ENCODE peak calls at places on chromosomes 5 and 9, in seven cellular contexts. One of them, this sample, is unnamed.

GRCh38 chr9:4238522-4238921 is 61.3 kb downstream of the GLIS3 start:
- DNase-seq in GM12878: no peak
- DNase-seq in SK-N-SH: no peak
- DNase-seq in HCT116: peak
- DNase-seq in H1: no peak
- DNase-seq in K562: no peak
- DNase-seq in HepG2: no peak
- DNase-seq in this sample: no peak

GRCh38 chr5:83387041-83387440 is 84.5 kb upstream of the VCAN start:
- DNase-seq in GM12878: no peak
- DNase-seq in SK-N-SH: no peak
- DNase-seq in HCT116: no peak
- DNase-seq in H1: no peak
- DNase-seq in K562: no peak
- DNase-seq in HepG2: no peak
- DNase-seq in this sample: no peak

GRCh38 chr5:174381241-174381640 is 335.7 kb downstream of the NSG2 start:
- DNase-seq in GM12878: no peak
- DNase-seq in SK-N-SH: no peak
- DNase-seq in HCT116: no peak
- DNase-seq in H1: no peak
- DNase-seq in K562: no peak
- DNase-seq in HepG2: no peak
- DNase-seq in this sample: no peak

GRCh38 chr5:133140311-133140710 is 88.5 kb downstream of the HSPA4 start:
- DNase-seq in GM12878: no peak
- DNase-seq in SK-N-SH: no peak
- DNase-seq in HCT116: no peak
- DNase-seq in H1: no peak
- DNase-seq in K562: no peak
- DNase-seq in HepG2: no peak
- DNase-seq in this sample: no peak

GRCh38 chr5:42591026-42591425 is 165.6 kb upstream of the CCDC152 start:
- DNase-seq in GM12878: no peak
- DNase-seq in SK-N-SH: no peak
- DNase-seq in HCT116: no peak
- DNase-seq in H1: no peak
- DNase-seq in K562: peak
- DNase-seq in HepG2: no peak
- DNase-seq in this sample: no peak

GRCh38 chr9:136367296-136368145 is 4.0 kb upstream of the DNLZ start:
- DNase-seq in GM12878: no peak
- DNase-seq in SK-N-SH: no peak
- DNase-seq in HCT116: no peak
- DNase-seq in H1: no peak
- DNase-seq in K562: no peak
- DNase-seq in HepG2: no peak
- DNase-seq in this sample: no peak

GRCh38 chr5:160935776-160936175 is 83.8 kb upstream of the ATP10B start:
- DNase-seq in GM12878: no peak
- DNase-seq in SK-N-SH: no peak
- DNase-seq in HCT116: no peak
- DNase-seq in H1: no peak
- DNase-seq in K562: no peak
- DNase-seq in HepG2: no peak
- DNase-seq in this sample: no peak

GRCh38 chr5:53815471-53815870 is 255.0 kb downstream of the NDUFS4 start:
- DNase-seq in GM12878: no peak
- DNase-seq in SK-N-SH: no peak
- DNase-seq in HCT116: no peak
- DNase-seq in H1: no peak
- DNase-seq in K562: no peak
- DNase-seq in HepG2: no peak
- DNase-seq in this sample: no peak

GRCh38 chr5:147461915-147462314 is 48.0 kb downstream of the DPYSL3 start:
- DNase-seq in GM12878: no peak
- DNase-seq in SK-N-SH: no peak
- DNase-seq in HCT116: no peak
- DNase-seq in H1: no peak
- DNase-seq in K562: no peak
- DNase-seq in HepG2: no peak
- DNase-seq in this sample: no peak

GRCh38 chr5:76367623-76368366 is 35.3 kb upstream of the IQGAP2 start:
- DNase-seq in GM12878: peak
- DNase-seq in SK-N-SH: no peak
- DNase-seq in HCT116: no peak
- DNase-seq in H1: no peak
- DNase-seq in K562: peak
- DNase-seq in HepG2: no peak
- DNase-seq in this sample: no peak

GRCh38 chr5:155605898-155606297 is 592.3 kb downstream of the KIF4B start:
- DNase-seq in GM12878: no peak
- DNase-seq in SK-N-SH: no peak
- DNase-seq in HCT116: no peak
- DNase-seq in H1: no peak
- DNase-seq in K562: no peak
- DNase-seq in HepG2: no peak
- DNase-seq in this sample: no peak

GRCh38 chr5:178740926-178741325 is 10.5 kb upstream of the ZNF354A start:
- DNase-seq in GM12878: no peak
- DNase-seq in SK-N-SH: no peak
- DNase-seq in HCT116: no peak
- DNase-seq in H1: no peak
- DNase-seq in K562: no peak
- DNase-seq in HepG2: no peak
- DNase-seq in this sample: no peak

GRCh38 chr9:6910032-6910431 is 152.3 kb downstream of the KDM4C start:
- DNase-seq in GM12878: no peak
- DNase-seq in SK-N-SH: peak
- DNase-seq in HCT116: no peak
- DNase-seq in H1: no peak
- DNase-seq in K562: peak
- DNase-seq in HepG2: no peak
- DNase-seq in this sample: no peak

GRCh38 chr5:23459214-23459613 is 48.2 kb upstream of the PRDM9 start:
- DNase-seq in GM12878: peak
- DNase-seq in SK-N-SH: no peak
- DNase-seq in HCT116: no peak
- DNase-seq in H1: no peak
- DNase-seq in K562: no peak
- DNase-seq in HepG2: no peak
- DNase-seq in this sample: no peak

GRCh38 chr9:120463765-120464164 is 116.2 kb downstream of the CDK5RAP2 start:
- DNase-seq in GM12878: no peak
- DNase-seq in SK-N-SH: no peak
- DNase-seq in HCT116: no peak
- DNase-seq in H1: no peak
- DNase-seq in K562: no peak
- DNase-seq in HepG2: no peak
- DNase-seq in this sample: no peak

GRCh38 chr9:76206821-76207220 is 187.4 kb downstream of the RFK start:
- DNase-seq in GM12878: no peak
- DNase-seq in SK-N-SH: no peak
- DNase-seq in HCT116: no peak
- DNase-seq in H1: no peak
- DNase-seq in K562: no peak
- DNase-seq in HepG2: no peak
- DNase-seq in this sample: peak

GRCh38 chr5:39249560-39250274 is 30.4 kb upstream of the FYB1 start:
- DNase-seq in GM12878: no peak
- DNase-seq in SK-N-SH: no peak
- DNase-seq in HCT116: no peak
- DNase-seq in H1: no peak
- DNase-seq in K562: no peak
- DNase-seq in HepG2: no peak
- DNase-seq in this sample: no peak

GRCh38 chr9:12916037-12916436 is 141.2 kb downstream of the LURAP1L start:
- DNase-seq in GM12878: no peak
- DNase-seq in SK-N-SH: no peak
- DNase-seq in HCT116: peak
- DNase-seq in H1: peak
- DNase-seq in K562: no peak
- DNase-seq in HepG2: peak
- DNase-seq in this sample: peak

GRCh38 chr9:114539718-114540410 is 34.6 kb upstream of the WHRN start:
- DNase-seq in GM12878: no peak
- DNase-seq in SK-N-SH: no peak
- DNase-seq in HCT116: no peak
- DNase-seq in H1: no peak
- DNase-seq in K562: no peak
- DNase-seq in HepG2: no peak
- DNase-seq in this sample: no peak

GRCh38 chr5:61951295-61951694 is 354.7 kb upstream of the KIF2A start:
- DNase-seq in GM12878: no peak
- DNase-seq in SK-N-SH: no peak
- DNase-seq in HCT116: no peak
- DNase-seq in H1: no peak
- DNase-seq in K562: no peak
- DNase-seq in HepG2: no peak
- DNase-seq in this sample: no peak

GRCh38 chr9:95876595-95876994 is 1.1 kb downstream of the ERCC6L2 start:
- DNase-seq in GM12878: no peak
- DNase-seq in SK-N-SH: no peak
- DNase-seq in HCT116: no peak
- DNase-seq in H1: no peak
- DNase-seq in K562: peak
- DNase-seq in HepG2: peak
- DNase-seq in this sample: no peak

GRCh38 chr5:2577637-2578036 is 173.8 kb downstream of the IRX2 start:
- DNase-seq in GM12878: no peak
- DNase-seq in SK-N-SH: no peak
- DNase-seq in HCT116: no peak
- DNase-seq in H1: no peak
- DNase-seq in K562: no peak
- DNase-seq in HepG2: no peak
- DNase-seq in this sample: no peak

GRCh38 chr9:36086442-36086841 is 49.7 kb downstream of the RECK start:
- DNase-seq in GM12878: no peak
- DNase-seq in SK-N-SH: no peak
- DNase-seq in HCT116: no peak
- DNase-seq in H1: no peak
- DNase-seq in K562: peak
- DNase-seq in HepG2: no peak
- DNase-seq in this sample: no peak

GRCh38 chr9:111386386-111386785 is 56.4 kb upstream of the OR2K2 start:
- DNase-seq in GM12878: no peak
- DNase-seq in SK-N-SH: no peak
- DNase-seq in HCT116: no peak
- DNase-seq in H1: no peak
- DNase-seq in K562: no peak
- DNase-seq in HepG2: no peak
- DNase-seq in this sample: no peak

GRCh38 chr5:68229416-68229815 is 13.9 kb downstream of the PIK3R1 start:
- DNase-seq in GM12878: no peak
- DNase-seq in SK-N-SH: no peak
- DNase-seq in HCT116: no peak
- DNase-seq in H1: no peak
- DNase-seq in K562: no peak
- DNase-seq in HepG2: no peak
- DNase-seq in this sample: no peak

GRCh38 chr9:123475407-123475806 is 119.4 kb downstream of the CRB2 start:
- DNase-seq in GM12878: no peak
- DNase-seq in SK-N-SH: no peak
- DNase-seq in HCT116: no peak
- DNase-seq in H1: no peak
- DNase-seq in K562: no peak
- DNase-seq in HepG2: no peak
- DNase-seq in this sample: no peak

GRCh38 chr9:8531831-8532230 is 732.3 kb upstream of the DMAC1 start:
- DNase-seq in GM12878: no peak
- DNase-seq in SK-N-SH: no peak
- DNase-seq in HCT116: no peak
- DNase-seq in H1: no peak
- DNase-seq in K562: no peak
- DNase-seq in HepG2: no peak
- DNase-seq in this sample: no peak

GRCh38 chr9:8539681-8540197 is 740.2 kb upstream of the DMAC1 start:
- DNase-seq in GM12878: no peak
- DNase-seq in SK-N-SH: no peak
- DNase-seq in HCT116: no peak
- DNase-seq in H1: no peak
- DNase-seq in K562: no peak
- DNase-seq in HepG2: no peak
- DNase-seq in this sample: no peak

GRCh38 chr9:8533681-8534080 is 734.1 kb upstream of the DMAC1 start:
- DNase-seq in GM12878: no peak
- DNase-seq in SK-N-SH: no peak
- DNase-seq in HCT116: no peak
- DNase-seq in H1: no peak
- DNase-seq in K562: no peak
- DNase-seq in HepG2: no peak
- DNase-seq in this sample: no peak

DNA sequence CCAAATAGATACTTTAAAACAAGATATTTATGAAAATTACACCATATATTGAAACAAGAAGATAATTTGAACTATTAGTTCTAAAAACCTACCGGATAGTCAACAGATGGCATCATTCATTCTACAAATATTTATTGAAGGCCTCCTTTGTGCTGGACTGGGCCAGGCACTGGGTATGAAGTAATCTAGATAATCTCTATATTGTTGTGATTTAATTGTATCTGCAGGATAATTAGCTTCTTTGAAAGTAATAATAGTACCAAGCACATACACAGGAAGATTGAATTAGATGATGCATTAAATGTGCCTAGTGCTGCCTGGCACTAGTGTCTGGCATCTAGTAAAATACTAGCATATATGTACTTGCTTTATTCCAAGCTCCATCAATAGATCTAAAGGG is 735.2 kb upstream of the DMAC1 start:
- DNase-seq in GM12878: no peak
- DNase-seq in SK-N-SH: no peak
- DNase-seq in HCT116: no peak
- DNase-seq in H1: no peak
- DNase-seq in K562: no peak
- DNase-seq in HepG2: no peak
- DNase-seq in this sample: no peak
- H3K4me3 ChIP-seq in GM12878: no peak
- H3K4me3 ChIP-seq in SK-N-SH: no peak
- H3K4me3 ChIP-seq in HCT116: no peak
- H3K4me3 ChIP-seq in H1: no peak
- H3K4me3 ChIP-seq in K562: no peak
- H3K4me3 ChIP-seq in HepG2: no peak
- H3K4me3 ChIP-seq in this sample: no peak

GRCh38 chr5:132059043-132059695 is 1.3 kb upstream of the IL3 start:
- DNase-seq in GM12878: no peak
- DNase-seq in SK-N-SH: peak
- DNase-seq in HCT116: no peak
- DNase-seq in H1: no peak
- DNase-seq in K562: no peak
- DNase-seq in HepG2: no peak
- DNase-seq in this sample: no peak
- TF ChIP-seq YY1 in GM12878: no peak
- TF ChIP-seq YY1 in SK-N-SH: no peak
- TF ChIP-seq YY1 in HCT116: no peak
- TF ChIP-seq YY1 in H1: no peak
- TF ChIP-seq YY1 in K562: no peak
- TF ChIP-seq YY1 in HepG2: no peak
- TF ChIP-seq YY1 in this sample: no peak

GRCh38 chr5:116739648-116740047 is 165.0 kb upstream of the SEMA6A start:
- DNase-seq in GM12878: no peak
- DNase-seq in SK-N-SH: peak
- DNase-seq in HCT116: no peak
- DNase-seq in H1: no peak
- DNase-seq in K562: no peak
- DNase-seq in HepG2: no peak
- DNase-seq in this sample: no peak
- H3K4me3 ChIP-seq in GM12878: no peak
- H3K4me3 ChIP-seq in SK-N-SH: no peak
- H3K4me3 ChIP-seq in HCT116: no peak
- H3K4me3 ChIP-seq in H1: no peak
- H3K4me3 ChIP-seq in K562: no peak
- H3K4me3 ChIP-seq in HepG2: no peak
- H3K4me3 ChIP-seq in this sample: no peak

GRCh38 chr5:140295414-140295813 is 7.5 kb downstream of the PFDN1 start:
- DNase-seq in GM12878: no peak
- DNase-seq in SK-N-SH: no peak
- DNase-seq in HCT116: no peak
- DNase-seq in H1: no peak
- DNase-seq in K562: peak
- DNase-seq in HepG2: peak
- DNase-seq in this sample: no peak
- TF ChIP-seq YY1 in GM12878: no peak
- TF ChIP-seq YY1 in SK-N-SH: no peak
- TF ChIP-seq YY1 in HCT116: no peak
- TF ChIP-seq YY1 in H1: no peak
- TF ChIP-seq YY1 in K562: no peak
- TF ChIP-seq YY1 in HepG2: no peak
- TF ChIP-seq YY1 in this sample: no peak